ENCODE peak calls at places on chromosomes 7 and 10, in six cellular contexts. K is GM13977, S is left ventricle myocardium inferior, B is NCI-H146, P is SHP77, E is fibroblast of the aortic adventitia. T is an unnamed sample.

GRCh38 chr10:111207525-111207924 is 130.7 kb downstream of the ADRA2A start:
- DNase-seq in B (peak; percentile 5), E (no peak), P (no peak), S (no peak), K (no peak), T (no peak)

GRCh38 chr7:148385009-148385682 is 205.4 kb upstream of the C7orf33 start:
- DNase-seq in B (no peak), E (no peak), K (no peak), S (no peak), P (no peak), T (no peak)

GRCh38 chr10:129637841-129638240 is 170.8 kb downstream of the MGMT start:
- DNase-seq in S (no peak), P (no peak), K (no peak), E (no peak), B (no peak), T (no peak)

GRCh38 chr7:99394188-99394502 is 14.3 kb downstream of the PDAP1 start:
- DNase-seq in B (no peak), K (no peak), E (no peak), S (no peak), P (no peak), T (no peak)

GRCh38 chr7:87959336-87959735 is 25.3 kb downstream of the ADAM22 start:
- DNase-seq in P (no peak), K (no peak), B (no peak), S (no peak), E (no peak), T (no peak)

GRCh38 chr7:104664648-104665047 is 336.2 kb downstream of the LHFPL3 start:
- DNase-seq in K (no peak), B (no peak), E (no peak), P (no peak), S (no peak), T (no peak)

GRCh38 chr7:121137580-121137979 is 149.1 kb downstream of the CPED1 start:
- DNase-seq in E (no peak), B (no peak), P (no peak), K (no peak), S (no peak), T (no peak)

GRCh38 chr7:94452257-94452656 is 57.4 kb upstream of the CASD1 start:
- DNase-seq in K (no peak), S (no peak), E (no peak), P (peak; percentile 89), B (peak; percentile 85), T (peak; percentile 31)

GRCh38 chr10:72692057-72692891 is at the start of gene MCU:
- DNase-seq in P (no peak), E (peak; percentile 92), K (peak; percentile 94), B (peak; percentile 68), S (peak; percentile 95), T (peak; percentile 93)

GRCh38 chr10:34650156-34650555 is 164.9 kb downstream of the PARD3 start:
- DNase-seq in S (no peak), B (no peak), E (no peak), K (no peak), P (no peak), T (no peak)

GRCh38 chr7:74283858-74284447 is 5.3 kb upstream of the CLIP2 start:
- DNase-seq in S (no peak), E (no peak), P (no peak), K (peak; percentile 25), B (no peak), T (no peak)

GRCh38 chr10:89640242-89640641 is 4.8 kb downstream of the PANK1 start:
- DNase-seq in P (no peak), E (no peak), S (no peak), B (no peak), K (no peak), T (peak; percentile 11)

T was measured in fibroblast of villous mesenchyme.